ENCODE peak calls at places on chromosomes 2 and 18, in six cellular contexts. G is AG04450, J is NCI-H1092, O is foreskin fibroblast, B is activated gamma-delta T cell, Z is caudate nucleus. I is an unnamed sample.

GRCh38 chr2:101790856-101791255 is 93.3 kb downstream of the MAP4K4 start:
- DNase-seq in G (peak), J (no peak), O (peak), B (no peak), Z (no peak), I (peak)

GRCh38 chr18:36658611-36659010 is 170.2 kb downstream of the TPGS2 start:
- DNase-seq in G (no peak), J (no peak), O (no peak), B (no peak), Z (no peak), I (no peak)

GRCh38 chr2:230778350-230779140 is 65.9 kb downstream of the CAB39 start:
- DNase-seq in G (no peak), J (no peak), O (no peak), B (no peak), Z (no peak), I (peak)

GRCh38 chr2:26572589-26572988 is 68.6 kb downstream of the CIB4 start:
- DNase-seq in G (no peak), J (no peak), O (no peak), B (no peak), Z (no peak), I (no peak)

GRCh38 chr2:98569197-98569793 is 39.0 kb downstream of the COA5 start:
- DNase-seq in G (no peak), J (no peak), O (peak), B (peak), Z (no peak), I (peak)

GRCh38 chr2:45293182-45293581 is 283.9 kb upstream of the SIX2 start:
- DNase-seq in G (no peak), J (no peak), O (peak), B (no peak), Z (no peak), I (peak)

GRCh38 chr18:9082763-9083510 is 19.6 kb upstream of the NDUFV2 start:
- DNase-seq in G (no peak), J (no peak), O (no peak), B (no peak), Z (no peak), I (no peak)

GRCh38 chr18:63980027-63980426 is 10.1 kb downstream of the SERPINB8 start:
- DNase-seq in G (no peak), J (no peak), O (no peak), B (no peak), Z (no peak), I (no peak)

GRCh38 chr18:26386002-26386401 is 159.8 kb downstream of the TAF4B start:
- DNase-seq in G (no peak), J (no peak), O (peak), B (no peak), Z (no peak), I (peak)

GRCh38 chr2:135190799-135191198 is 138.7 kb downstream of the RAB3GAP1 start:
- DNase-seq in G (no peak), J (no peak), O (peak), B (no peak), Z (no peak), I (no peak)

GRCh38 chr2:101815154-101815553 is 117.6 kb downstream of the MAP4K4 start:
- DNase-seq in G (no peak), J (no peak), O (no peak), B (no peak), Z (no peak), I (no peak)

GRCh38 chr18:27921904-27922541 is 254.9 kb downstream of the CDH2 start:
- DNase-seq in G (peak), J (no peak), O (peak), B (no peak), Z (no peak), I (peak)

GRCh38 chr18:80143876-80144275 is 34.8 kb downstream of the ADNP2 start:
- DNase-seq in G (no peak), J (no peak), O (peak), B (no peak), Z (no peak), I (peak)

GRCh38 chr2:37349376-37349775 is 4.9 kb downstream of the QPCT start:
- DNase-seq in G (no peak), J (peak), O (no peak), B (no peak), Z (no peak), I (peak)

GRCh38 chr2:150532883-150533282 is 45.4 kb upstream of the RND3 start:
- DNase-seq in G (no peak), J (no peak), O (peak), B (no peak), Z (no peak), I (peak)

GRCh38 chr2:104939570-104940235 is 85.8 kb downstream of the POU3F3 start:
- DNase-seq in G (no peak), J (no peak), O (no peak), B (no peak), Z (no peak), I (no peak)

GRCh38 chr2:132725716-132726115 is 55.7 kb upstream of the LYPD1 start:
- DNase-seq in G (no peak), J (no peak), O (no peak), B (no peak), Z (no peak), I (no peak)

GRCh38 chr2:131413785-131414184 is 49.8 kb upstream of the RAB6D start:
- DNase-seq in G (no peak), J (no peak), O (no peak), B (no peak), Z (no peak), I (no peak)

GRCh38 chr2:234702731-234703225 is 205.9 kb upstream of the ARL4C start:
- DNase-seq in G (no peak), J (no peak), O (no peak), B (no peak), Z (no peak), I (no peak)

GRCh38 chr2:79716266-79716665 is 203.4 kb downstream of the CTNNA2 start:
- DNase-seq in G (no peak), J (no peak), O (no peak), B (no peak), Z (no peak), I (no peak)

GRCh38 chr2:197931661-197932312 is 127.4 kb downstream of the PLCL1 start:
- DNase-seq in G (no peak), J (no peak), O (peak), B (no peak), Z (no peak), I (no peak)

GRCh38 chr2:109290887-109291675 is 162.1 kb downstream of the SH3RF3 start:
- DNase-seq in G (peak), J (peak), O (peak), B (no peak), Z (no peak), I (peak)